ENCODE peak calls at places on chromosomes 11 and 22, in five cellular contexts. B is HFF-Myc, G is Caco-2, Q is tibial artery, W is thoracic aorta. A is an unnamed sample.

GRCh38 chr11:11069741-11070550 is 212.1 kb upstream of the ZBED5 start:
- DNase-seq in B (peak), G (no peak), Q (no peak), W (no peak), A (no peak)

GRCh38 chr11:26557666-26558065 is 14.4 kb downstream of the MUC15 start:
- DNase-seq in B (no peak), G (no peak), Q (no peak), W (no peak), A (no peak)

GRCh38 chr11:45993438-45994064 is 71.1 kb downstream of the LARGE2 start:
- DNase-seq in B (no peak), G (no peak), Q (no peak), W (no peak), A (no peak)

GRCh38 chr11:85602551-85603218 is 24.5 kb downstream of the DLG2 start:
- DNase-seq in B (no peak), G (no peak), Q (no peak), W (no peak), A (no peak)

GRCh38 chr11:4030197-4030596 is 64.4 kb upstream of the RRM1 start:
- DNase-seq in B (no peak), G (no peak), Q (no peak), W (no peak), A (no peak)

GRCh38 chr11:68538025-68538424 is 77.5 kb downstream of the PPP6R3 start:
- DNase-seq in B (no peak), G (no peak), Q (no peak), W (no peak), A (no peak)

GRCh38 chr22:39800790-39801540 is 92.6 kb downstream of the ENTHD1 start:
- DNase-seq in B (no peak), G (no peak), Q (no peak), W (no peak), A (no peak)

GRCh38 chr11:12196335-12196734 is 85.9 kb downstream of the MICAL2 start:
- DNase-seq in B (no peak), G (no peak), Q (no peak), W (no peak), A (no peak)

GRCh38 chr11:15177491-15177890 is 62.8 kb downstream of the INSC start:
- DNase-seq in B (no peak), G (no peak), Q (no peak), W (no peak), A (no peak)

GRCh38 chr11:126917531-126918204 is 82.9 kb downstream of the KIRREL3 start:
- DNase-seq in B (peak), G (no peak), Q (no peak), W (no peak), A (peak)

GRCh38 chr11:70660059-70660888 is 261.9 kb downstream of the CTTN start:
- DNase-seq in B (no peak), G (no peak), Q (no peak), W (no peak), A (no peak)

GRCh38 chr11:76162336-76163288 is 43.7 kb downstream of the WNT11 start:
- DNase-seq in B (no peak), G (no peak), Q (no peak), W (no peak), A (no peak)

GRCh38 chr11:126113963-126114362 is 51.3 kb upstream of the CDON start:
- DNase-seq in B (no peak), G (no peak), Q (no peak), W (no peak), A (no peak)

GRCh38 chr11:27204527-27204926 is 158.5 kb downstream of the CCDC34 start:
- DNase-seq in B (no peak), G (no peak), Q (no peak), W (no peak), A (no peak)

GRCh38 chr11:64745219-64745522 is 1.2 kb upstream of the RASGRP2 start:
- DNase-seq in B (no peak), G (peak), Q (peak), W (no peak), A (no peak)

GRCh38 chr22:41405588-41405987 is 23.8 kb downstream of the TEF start:
- DNase-seq in B (no peak), G (no peak), Q (no peak), W (no peak), A (no peak)

GRCh38 chr11:65357856-65358356 is 3.4 kb downstream of the TIGD3 start:
- DNase-seq in B (no peak), G (peak), Q (no peak), W (no peak), A (no peak)

GRCh38 chr11:119589011-119589410 is 140.0 kb downstream of the NECTIN1 start:
- DNase-seq in B (no peak), G (no peak), Q (no peak), W (no peak), A (no peak)

GRCh38 chr11:60970369-60970774 is 1.1 kb upstream of the CD6 start:
- DNase-seq in B (no peak), G (no peak), Q (peak), W (no peak), A (no peak)

GRCh38 chr11:120929090-120929489 is 94.8 kb upstream of the TBCEL start:
- DNase-seq in B (peak), G (no peak), Q (no peak), W (no peak), A (no peak)

GRCh38 chr11:44017443-44018126 is 30.2 kb upstream of the ACCSL start:
- DNase-seq in B (no peak), G (no peak), Q (peak), W (no peak), A (no peak)

GRCh38 chr11:102664001-102664752 is 39.0 kb upstream of the MMP20 start:
- DNase-seq in B (no peak), G (peak), Q (no peak), W (no peak), A (no peak)
- TF ChIP-seq CTCF in B (peak), G (peak), Q (no peak), W (no peak), A (peak)

DNA sequence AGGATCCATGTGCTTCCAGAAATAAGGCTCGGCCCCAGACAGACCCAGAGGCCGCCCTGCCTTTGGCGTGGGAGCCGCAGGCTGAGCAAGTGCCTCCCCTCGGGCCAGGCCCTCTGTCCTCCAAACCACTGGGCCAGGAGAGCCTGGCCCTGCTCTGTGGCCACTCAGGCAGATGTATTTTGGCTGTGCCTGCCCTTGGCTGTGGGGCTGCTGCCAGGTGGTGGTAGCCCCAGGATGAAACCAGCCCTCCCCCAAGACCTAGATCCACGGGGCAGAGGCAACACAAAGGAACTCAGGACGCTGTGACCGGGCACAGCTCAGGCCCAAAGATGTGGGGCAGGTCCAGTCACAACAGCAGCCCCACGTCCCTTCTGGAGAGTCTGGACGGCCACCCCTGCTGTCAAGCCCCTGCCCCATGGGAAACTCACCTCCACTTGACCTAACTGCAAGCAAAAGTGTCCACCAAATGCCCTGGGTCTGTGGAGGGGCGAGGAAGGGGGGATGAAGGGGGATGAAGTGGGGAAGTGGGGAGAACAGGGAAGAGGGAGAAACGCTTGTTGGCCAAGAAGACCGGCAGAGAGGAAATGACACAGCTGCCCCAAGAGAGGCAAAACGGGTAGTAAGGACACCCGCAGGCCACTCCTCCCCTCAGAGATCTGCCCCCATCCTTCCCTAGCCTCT is 23.9 kb downstream of the PISD start:
- DNase-seq in B (no peak), G (no peak), Q (peak), W (no peak), A (no peak)
- H3K4me3 ChIP-seq in B (no peak), G (no peak), Q (peak), W (peak), A (no peak)

GRCh38 chr11:79227732-79228416 is 213.0 kb downstream of the TENM4 start:
- DNase-seq in B (no peak), G (no peak), Q (no peak), W (no peak), A (no peak)
- TF ChIP-seq CTCF in B (no peak), G (no peak), Q (no peak), W (no peak), A (peak)

GRCh38 chr11:101185985-101186384 is 56.4 kb upstream of the PGR start:
- DNase-seq in B (no peak), G (no peak), Q (no peak), W (no peak), A (no peak)

GRCh38 chr11:101187748-101188147 is 58.1 kb upstream of the PGR start:
- DNase-seq in B (no peak), G (no peak), Q (no peak), W (no peak), A (no peak)

GRCh38 chr11:101188173-101188572 is 58.6 kb upstream of the PGR start:
- DNase-seq in B (no peak), G (no peak), Q (no peak), W (no peak), A (no peak)

DNA sequence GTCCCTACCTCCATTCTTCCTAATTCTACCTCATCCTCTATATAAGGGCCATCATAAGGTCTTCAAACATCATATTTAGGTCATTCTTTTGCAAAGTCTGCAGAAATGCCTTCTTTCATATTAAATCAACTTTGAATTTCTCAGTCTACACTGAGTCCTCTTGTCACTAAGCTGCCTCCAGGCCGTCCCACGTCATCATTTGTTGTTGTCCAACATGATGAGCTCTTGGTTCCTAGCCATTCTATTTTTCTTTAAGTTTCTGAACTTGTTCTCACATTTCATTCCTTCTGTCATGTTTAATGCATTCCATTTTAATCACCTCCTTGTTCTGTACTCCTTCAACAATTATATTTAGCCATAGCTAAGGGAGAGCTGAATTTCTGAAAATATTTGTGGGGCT is 59.2 kb upstream of the PGR start:
- DNase-seq in B (no peak), G (no peak), Q (no peak), W (no peak), A (no peak)
- H3K4me3 ChIP-seq in B (no peak), G (no peak), Q (no peak), W (no peak), A (no peak)

GRCh38 chr22:20802922-20803553 is 29.1 kb downstream of the SERPIND1 start:
- DNase-seq in B (no peak), G (no peak), Q (no peak), W (no peak), A (no peak)

GRCh38 chr22:20805972-20806471 is 32.1 kb downstream of the SERPIND1 start:
- DNase-seq in B (peak), G (no peak), Q (no peak), W (no peak), A (no peak)

GRCh38 chr22:20804650-20805049 is 30.7 kb downstream of the SERPIND1 start:
- DNase-seq in B (no peak), G (no peak), Q (no peak), W (no peak), A (no peak)

GRCh38 chr22:20802452-20802851 is 28.5 kb downstream of the SERPIND1 start:
- DNase-seq in B (no peak), G (no peak), Q (no peak), W (no peak), A (no peak)

GRCh38 chr22:20803696-20804324 is 29.9 kb downstream of the SERPIND1 start:
- DNase-seq in B (peak), G (peak), Q (no peak), W (no peak), A (no peak)
- TF ChIP-seq CTCF in B (peak), G (peak), Q (no peak), W (no peak), A (peak)

DNA sequence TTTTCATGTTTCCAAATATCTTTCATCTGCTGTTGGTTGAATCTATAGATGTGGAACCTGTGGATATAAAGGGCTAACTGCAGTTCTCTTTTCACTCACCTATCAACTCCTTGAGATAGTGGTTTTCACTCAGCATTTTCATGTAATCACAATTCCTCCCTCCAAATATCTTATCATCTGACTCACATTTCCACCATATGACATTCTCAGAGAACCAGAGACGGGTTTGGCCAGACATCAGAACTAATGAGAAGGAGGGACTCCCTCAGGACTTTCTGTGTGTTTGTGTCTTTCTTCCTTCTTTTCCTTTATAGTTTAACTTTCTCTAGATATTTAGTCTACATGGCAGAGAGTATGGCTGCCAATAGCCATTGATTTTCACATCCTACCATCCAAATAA is 134.8 kb upstream of the DDI1 start:
- DNase-seq in B (no peak), G (no peak), Q (no peak), W (no peak), A (no peak)
- H3K4me3 ChIP-seq in B (no peak), G (no peak), Q (no peak), W (no peak), A (no peak)

GRCh38 chr22:27684856-27685255 is 116.7 kb downstream of the MN1 start:
- DNase-seq in B (no peak), G (no peak), Q (no peak), W (no peak), A (no peak)

GRCh38 chr22:27680636-27681035 is 120.9 kb downstream of the MN1 start:
- DNase-seq in B (no peak), G (no peak), Q (no peak), W (no peak), A (no peak)

GRCh38 chr22:27681037-27681436 is 120.5 kb downstream of the MN1 start:
- DNase-seq in B (no peak), G (no peak), Q (no peak), W (no peak), A (no peak)

GRCh38 chr22:27679722-27680488 is 121.7 kb downstream of the MN1 start:
- DNase-seq in B (no peak), G (no peak), Q (no peak), W (no peak), A (no peak)

DNA sequence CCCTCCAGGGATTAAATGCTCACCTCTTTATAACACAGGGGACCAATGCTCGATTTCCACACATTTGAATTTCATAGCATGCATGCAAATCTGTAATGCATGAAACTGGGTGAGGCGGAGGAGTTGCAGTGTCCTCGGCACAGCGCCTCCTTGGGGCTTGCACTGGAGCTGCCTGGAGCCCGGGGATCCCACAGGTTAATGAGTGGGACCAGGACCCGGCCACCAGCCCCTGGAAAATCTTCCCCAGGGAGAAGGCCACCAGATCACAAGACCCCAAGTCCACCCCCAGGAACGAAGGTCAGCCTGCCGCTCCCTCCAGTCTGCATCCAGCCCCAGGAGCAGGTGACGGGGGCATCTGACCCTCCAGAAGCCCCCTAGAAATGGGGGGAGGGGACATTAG is 119.1 kb downstream of the MN1 start:
- DNase-seq in B (no peak), G (no peak), Q (no peak), W (no peak), A (no peak)
- TF ChIP-seq CTCF in B (peak), G (no peak), Q (no peak), W (no peak), A (peak)

GRCh38 chr11:803770-804598 is 1.0 kb downstream of the PIDD1 start:
- DNase-seq in B (no peak), G (no peak), Q (no peak), W (no peak), A (no peak)
- H3K4me3 ChIP-seq in B (peak), G (peak), Q (peak), W (peak), A (peak)

A was measured in AG09309.